ENCODE peak calls at places on chromosomes 5 and 9, in four cellular contexts. O is iris pigment epithelial cell, D is choroid plexus epithelial cell, Z is hippocampal formation. S is an unnamed sample.

GRCh38 chr5:159216454-159216853 is 7.1 kb upstream of the RNF145 start:
- DNase-seq in O (peak), D (peak), Z (no peak), S (no peak)

GRCh38 chr9:72022846-72023245 is 37.6 kb downstream of the C9orf57 start:
- DNase-seq in O (peak), D (peak), Z (no peak), S (no peak)

GRCh38 chr5:123776761-123777160 is 264.8 kb downstream of the CSNK1G3 start:
- DNase-seq in O (peak), D (peak), Z (no peak), S (no peak)

GRCh38 chr5:151150484-151151262 is 6.9 kb downstream of the ANXA6 start:
- DNase-seq in O (peak), D (peak), Z (no peak), S (no peak)

GRCh38 chr9:127022913-127023665 is 99.3 kb downstream of the ANGPTL2 start:
- DNase-seq in O (no peak), D (no peak), Z (no peak), S (no peak)

GRCh38 chr5:142432369-142432863 is 107.6 kb upstream of the SPRY4 start:
- DNase-seq in O (no peak), D (no peak), Z (no peak), S (no peak)

GRCh38 chr5:60148356-60148755 is 254.8 kb upstream of the PDE4D start:
- DNase-seq in O (peak), D (peak), Z (no peak), S (no peak)

GRCh38 chr9:70421272-70422180 is 7.1 kb upstream of the KLF9 start:
- DNase-seq in O (peak), D (peak), Z (peak), S (peak)

GRCh38 chr5:122377023-122377422 is 65.0 kb downstream of the SNCAIP start:
- DNase-seq in O (peak), D (peak), Z (no peak), S (no peak)

GRCh38 chr9:112890106-112891081 is at the start of gene SLC46A2:
- DNase-seq in O (no peak), D (no peak), Z (no peak), S (no peak)

GRCh38 chr9:97703437-97704326 is 6.5 kb upstream of the XPA start:
- DNase-seq in O (peak), D (peak), Z (no peak), S (no peak)

GRCh38 chr5:60703944-60704343 is 4.0 kb upstream of the DEPDC1B start:
- DNase-seq in O (no peak), D (no peak), Z (no peak), S (no peak)

GRCh38 chr5:112863549-112863948 is 2.5 kb downstream of the SRP19 start:
- DNase-seq in O (peak), D (no peak), Z (no peak), S (no peak)

GRCh38 chr5:172119921-172120688 is 67.9 kb downstream of the STK10 start:
- DNase-seq in O (no peak), D (no peak), Z (no peak), S (no peak)

GRCh38 chr5:178104492-178104891 is 8.8 kb upstream of the N4BP3 start:
- DNase-seq in O (no peak), D (no peak), Z (no peak), S (no peak)

GRCh38 chr9:132877447-132877817 is 652 bp downstream of the AK8 start:
- DNase-seq in O (no peak), D (no peak), Z (no peak), S (no peak)

GRCh38 chr9:76926324-76926731 is 20.4 kb upstream of the PRUNE2 start:
- DNase-seq in O (peak), D (peak), Z (no peak), S (no peak)

GRCh38 chr9:107732781-107733529 is 243.4 kb upstream of the KLF4 start:
- DNase-seq in O (peak), D (peak), Z (no peak), S (peak)

GRCh38 chr5:65086234-65086886 is 317.6 kb downstream of the CWC27 start:
- DNase-seq in O (peak), D (no peak), Z (no peak), S (no peak)

GRCh38 chr9:125649315-125649714 is 57.7 kb downstream of the MAPKAP1 start:
- DNase-seq in O (peak), D (peak), Z (no peak), S (no peak)

S was measured in globus pallidus.